ENCODE peak calls at places on chromosome 3, in ten cellular contexts. One of them, this sample, is unnamed. For H3K4me1 and H3K36me3, the result is how much of the 10 kb centered on the place peaks cover.

GRCh38 chr3:5126586-5126985 is 4.5 kb downstream of the ARL8B start:
- DNase-seq in left lung: no peak
- DNase-seq in IMR-90: peak
- DNase-seq in vagina: no peak
- DNase-seq in transverse colon: no peak
- DNase-seq in K562: no peak
- DNase-seq in right lobe of liver: no peak
- DNase-seq in Caco-2: no peak
- DNase-seq in ascending aorta: no peak
- DNase-seq in uterus: no peak
- DNase-seq in this sample: no peak

GRCh38 chr3:171994646-171995441 is 44.5 kb upstream of the FNDC3B start:
- DNase-seq in left lung: no peak
- DNase-seq in IMR-90: peak
- DNase-seq in vagina: no peak
- DNase-seq in transverse colon: no peak
- DNase-seq in K562: no peak
- DNase-seq in right lobe of liver: no peak
- DNase-seq in Caco-2: no peak
- DNase-seq in ascending aorta: no peak
- DNase-seq in uterus: no peak
- DNase-seq in this sample: no peak

GRCh38 chr3:39724233-39724846 is 85.1 kb upstream of the MYRIP start:
- DNase-seq in left lung: no peak
- DNase-seq in IMR-90: no peak
- DNase-seq in vagina: no peak
- DNase-seq in transverse colon: no peak
- DNase-seq in K562: no peak
- DNase-seq in right lobe of liver: no peak
- DNase-seq in Caco-2: no peak
- DNase-seq in ascending aorta: no peak
- DNase-seq in uterus: no peak
- DNase-seq in this sample: no peak

GRCh38 chr3:4939276-4939675 is 40.0 kb upstream of the BHLHE40 start:
- DNase-seq in left lung: no peak
- DNase-seq in IMR-90: peak
- DNase-seq in vagina: no peak
- DNase-seq in transverse colon: no peak
- DNase-seq in K562: no peak
- DNase-seq in right lobe of liver: no peak
- DNase-seq in Caco-2: no peak
- DNase-seq in ascending aorta: no peak
- DNase-seq in uterus: no peak
- DNase-seq in this sample: no peak

GRCh38 chr3:14520149-14520548 is 20.0 kb downstream of the GRIP2 start:
- DNase-seq in left lung: no peak
- DNase-seq in IMR-90: no peak
- DNase-seq in vagina: no peak
- DNase-seq in transverse colon: no peak
- DNase-seq in K562: peak
- DNase-seq in right lobe of liver: peak
- DNase-seq in Caco-2: peak
- DNase-seq in ascending aorta: no peak
- DNase-seq in uterus: no peak
- DNase-seq in this sample: peak

GRCh38 chr3:113054552-113054951 is 63.8 kb downstream of the GTPBP8 start:
- DNase-seq in left lung: no peak
- DNase-seq in IMR-90: peak
- DNase-seq in vagina: no peak
- DNase-seq in transverse colon: no peak
- DNase-seq in K562: no peak
- DNase-seq in right lobe of liver: no peak
- DNase-seq in Caco-2: no peak
- DNase-seq in ascending aorta: no peak
- DNase-seq in uterus: no peak
- DNase-seq in this sample: no peak

GRCh38 chr3:46936733-46937250 is 39.8 kb downstream of the CCDC12 start:
- DNase-seq in left lung: no peak
- DNase-seq in IMR-90: peak
- DNase-seq in vagina: no peak
- DNase-seq in transverse colon: peak
- DNase-seq in K562: no peak
- DNase-seq in right lobe of liver: no peak
- DNase-seq in Caco-2: no peak
- DNase-seq in ascending aorta: no peak
- DNase-seq in uterus: no peak
- DNase-seq in this sample: no peak

GRCh38 chr3:150107429-150108175 is 136.9 kb upstream of the PFN2 start:
- DNase-seq in left lung: no peak
- DNase-seq in IMR-90: no peak
- DNase-seq in vagina: no peak
- DNase-seq in transverse colon: no peak
- DNase-seq in K562: no peak
- DNase-seq in right lobe of liver: no peak
- DNase-seq in Caco-2: no peak
- DNase-seq in ascending aorta: no peak
- DNase-seq in uterus: no peak
- DNase-seq in this sample: no peak

GRCh38 chr3:131142580-131142979 is 115.9 kb downstream of the NEK11 start:
- DNase-seq in left lung: no peak
- DNase-seq in IMR-90: peak
- DNase-seq in vagina: no peak
- DNase-seq in transverse colon: no peak
- DNase-seq in K562: no peak
- DNase-seq in right lobe of liver: no peak
- DNase-seq in Caco-2: no peak
- DNase-seq in ascending aorta: no peak
- DNase-seq in uterus: no peak
- DNase-seq in this sample: no peak

GRCh38 chr3:66017084-66017990 is 21.4 kb downstream of the MAGI1 start:
- DNase-seq in left lung: no peak
- DNase-seq in IMR-90: no peak
- DNase-seq in vagina: no peak
- DNase-seq in transverse colon: no peak
- DNase-seq in K562: no peak
- DNase-seq in right lobe of liver: no peak
- DNase-seq in Caco-2: no peak
- DNase-seq in ascending aorta: no peak
- DNase-seq in uterus: no peak
- DNase-seq in this sample: no peak

DNA sequence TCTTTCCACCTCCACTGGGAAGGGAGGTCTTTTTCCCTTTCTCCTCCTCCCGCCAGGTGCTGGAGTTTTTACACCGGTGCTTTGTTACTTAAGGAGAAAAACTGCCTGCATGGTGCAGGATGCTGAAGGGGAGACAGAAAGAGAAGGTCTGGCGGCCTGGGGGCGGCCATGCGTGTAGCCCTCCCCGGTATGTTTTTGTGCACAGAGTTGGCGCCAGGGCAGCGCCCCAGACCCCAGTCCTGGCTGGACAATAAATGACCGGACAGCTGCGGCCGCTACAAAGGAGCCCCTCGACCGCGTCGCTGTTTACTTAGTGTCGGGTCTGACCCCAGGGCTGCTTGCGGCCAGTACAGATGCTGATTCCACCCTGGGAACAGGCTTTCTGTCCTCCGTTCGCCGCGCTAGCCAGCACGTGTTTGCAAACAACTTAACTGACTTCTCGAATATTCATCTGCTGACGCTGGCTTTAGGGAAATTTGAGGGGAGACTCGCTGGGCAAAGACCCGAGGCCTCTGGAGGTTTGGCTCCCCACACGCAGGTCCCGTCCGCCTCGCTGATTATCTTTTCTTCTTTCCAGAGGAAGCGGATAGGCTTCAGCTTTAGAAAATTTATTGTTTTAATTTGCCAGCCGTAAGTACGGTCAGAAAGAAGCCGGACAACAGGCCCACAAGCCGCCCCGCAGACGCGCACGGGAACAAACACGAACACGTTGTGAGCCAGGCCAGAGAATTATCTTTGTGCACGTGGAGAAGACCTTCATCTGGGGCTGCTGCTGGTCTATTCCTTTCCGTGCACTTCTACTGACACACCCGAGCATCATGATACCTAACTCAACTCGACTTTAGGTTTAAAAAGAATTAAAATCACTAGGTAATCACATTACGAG is 46.9 kb downstream of the ZIC4 start:
- DNase-seq in left lung: no peak
- DNase-seq in IMR-90: no peak
- DNase-seq in vagina: no peak
- DNase-seq in transverse colon: no peak
- DNase-seq in K562: no peak
- DNase-seq in right lobe of liver: no peak
- DNase-seq in Caco-2: no peak
- DNase-seq in ascending aorta: no peak
- DNase-seq in uterus: no peak
- DNase-seq in this sample: no peak
- H3K4me1 ChIP-seq in left lung: under half
- H3K4me1 ChIP-seq in IMR-90: under half
- H3K4me1 ChIP-seq in vagina: under half
- H3K4me1 ChIP-seq in transverse colon: under half
- H3K4me1 ChIP-seq in K562: under half
- H3K4me1 ChIP-seq in right lobe of liver: under half
- H3K4me1 ChIP-seq in Caco-2: under half
- H3K4me1 ChIP-seq in ascending aorta: under half
- H3K4me1 ChIP-seq in uterus: under half
- H3K4me1 ChIP-seq in this sample: under half

DNA sequence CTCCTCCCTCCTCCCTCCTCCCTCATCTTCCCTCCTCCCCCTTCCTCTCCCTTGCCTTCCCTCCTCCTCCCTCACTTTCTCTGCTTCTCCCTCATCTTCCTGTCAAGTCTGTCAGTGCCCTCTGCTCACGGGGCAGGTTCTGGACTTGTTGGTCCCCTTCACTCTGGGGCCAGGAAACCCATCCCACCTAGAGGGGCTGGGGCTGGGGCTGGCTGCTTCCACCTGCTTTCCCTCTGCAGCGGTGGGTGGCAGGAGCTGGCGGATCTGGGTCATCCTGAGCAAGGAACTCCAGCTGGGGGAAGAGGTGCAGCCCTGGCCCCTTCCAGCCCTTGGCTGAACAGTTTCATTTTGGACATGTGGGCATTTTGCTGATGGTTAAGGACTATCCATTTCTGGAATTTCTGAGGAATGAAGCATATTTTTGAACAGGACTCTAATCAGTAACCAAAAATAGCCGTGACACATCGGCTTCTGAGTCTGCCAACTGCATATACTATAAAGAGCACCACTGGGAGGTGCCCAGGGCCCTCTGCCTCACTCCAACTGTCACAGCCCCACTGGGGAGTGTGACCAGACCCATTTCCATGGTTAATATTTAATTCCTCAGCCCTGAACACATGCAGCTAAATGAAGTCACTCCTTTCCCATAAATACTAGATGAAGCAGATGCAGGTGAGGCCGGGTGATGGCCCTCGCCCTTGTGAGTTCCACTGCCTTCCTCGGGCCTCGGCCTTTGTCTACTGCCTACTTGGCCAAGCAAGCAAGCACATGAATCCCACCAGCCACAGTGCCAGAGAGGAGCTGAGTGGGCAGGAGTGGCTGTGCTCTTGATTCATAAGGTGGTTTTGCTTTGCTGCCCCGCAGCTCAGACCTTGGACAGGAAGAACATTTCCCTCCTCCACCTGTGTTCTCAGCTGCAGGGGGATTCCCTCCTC is 39.8 kb downstream of the CHDH start:
- DNase-seq in left lung: no peak
- DNase-seq in IMR-90: peak
- DNase-seq in vagina: no peak
- DNase-seq in transverse colon: peak
- DNase-seq in K562: no peak
- DNase-seq in right lobe of liver: no peak
- DNase-seq in Caco-2: no peak
- DNase-seq in ascending aorta: no peak
- DNase-seq in uterus: no peak
- DNase-seq in this sample: peak
- TF ChIP-seq CTCF in left lung: no peak
- TF ChIP-seq CTCF in IMR-90: peak
- TF ChIP-seq CTCF in vagina: no peak
- TF ChIP-seq CTCF in transverse colon: no peak
- TF ChIP-seq CTCF in K562: no peak
- TF ChIP-seq CTCF in right lobe of liver: no peak
- TF ChIP-seq CTCF in Caco-2: no peak
- TF ChIP-seq CTCF in ascending aorta: no peak
- TF ChIP-seq CTCF in uterus: no peak
- TF ChIP-seq CTCF in this sample: no peak

GRCh38 chr3:183446838-183447205 is 18.4 kb upstream of the MCF2L2 start:
- DNase-seq in left lung: no peak
- DNase-seq in IMR-90: no peak
- DNase-seq in vagina: no peak
- DNase-seq in transverse colon: no peak
- DNase-seq in K562: no peak
- DNase-seq in right lobe of liver: no peak
- DNase-seq in Caco-2: no peak
- DNase-seq in ascending aorta: no peak
- DNase-seq in uterus: no peak
- DNase-seq in this sample: no peak

GRCh38 chr3:183439510-183439909 is 11.1 kb upstream of the MCF2L2 start:
- DNase-seq in left lung: no peak
- DNase-seq in IMR-90: no peak
- DNase-seq in vagina: no peak
- DNase-seq in transverse colon: no peak
- DNase-seq in K562: no peak
- DNase-seq in right lobe of liver: no peak
- DNase-seq in Caco-2: no peak
- DNase-seq in ascending aorta: no peak
- DNase-seq in uterus: no peak
- DNase-seq in this sample: no peak

GRCh38 chr3:183443395-183444132 is 15.1 kb upstream of the MCF2L2 start:
- DNase-seq in left lung: no peak
- DNase-seq in IMR-90: no peak
- DNase-seq in vagina: no peak
- DNase-seq in transverse colon: no peak
- DNase-seq in K562: no peak
- DNase-seq in right lobe of liver: no peak
- DNase-seq in Caco-2: no peak
- DNase-seq in ascending aorta: no peak
- DNase-seq in uterus: no peak
- DNase-seq in this sample: no peak

GRCh38 chr3:183444748-183445147 is 16.3 kb upstream of the MCF2L2 start:
- DNase-seq in left lung: no peak
- DNase-seq in IMR-90: no peak
- DNase-seq in vagina: no peak
- DNase-seq in transverse colon: no peak
- DNase-seq in K562: no peak
- DNase-seq in right lobe of liver: no peak
- DNase-seq in Caco-2: no peak
- DNase-seq in ascending aorta: no peak
- DNase-seq in uterus: no peak
- DNase-seq in this sample: no peak

GRCh38 chr3:183442994-183443393 is 14.6 kb upstream of the MCF2L2 start:
- DNase-seq in left lung: no peak
- DNase-seq in IMR-90: no peak
- DNase-seq in vagina: no peak
- DNase-seq in transverse colon: no peak
- DNase-seq in K562: no peak
- DNase-seq in right lobe of liver: no peak
- DNase-seq in Caco-2: no peak
- DNase-seq in ascending aorta: no peak
- DNase-seq in uterus: no peak
- DNase-seq in this sample: no peak
- H3K36me3 ChIP-seq in left lung: under half
- H3K36me3 ChIP-seq in IMR-90: under half
- H3K36me3 ChIP-seq in vagina: under half
- H3K36me3 ChIP-seq in transverse colon: under half
- H3K36me3 ChIP-seq in K562: under half
- H3K36me3 ChIP-seq in right lobe of liver: under half
- H3K36me3 ChIP-seq in Caco-2: under half
- H3K36me3 ChIP-seq in ascending aorta: under half
- H3K36me3 ChIP-seq in uterus: under half
- H3K36me3 ChIP-seq in this sample: under half

GRCh38 chr3:191963182-191963581 is 502.2 kb downstream of the PYDC2 start:
- DNase-seq in left lung: no peak
- DNase-seq in IMR-90: no peak
- DNase-seq in vagina: no peak
- DNase-seq in transverse colon: no peak
- DNase-seq in K562: no peak
- DNase-seq in right lobe of liver: no peak
- DNase-seq in Caco-2: no peak
- DNase-seq in ascending aorta: no peak
- DNase-seq in uterus: no peak
- DNase-seq in this sample: no peak
- H3K4me1 ChIP-seq in left lung: under half
- H3K4me1 ChIP-seq in IMR-90: under half
- H3K4me1 ChIP-seq in vagina: under half
- H3K4me1 ChIP-seq in transverse colon: under half
- H3K4me1 ChIP-seq in K562: under half
- H3K4me1 ChIP-seq in right lobe of liver: under half
- H3K4me1 ChIP-seq in Caco-2: under half
- H3K4me1 ChIP-seq in ascending aorta: under half
- H3K4me1 ChIP-seq in uterus: under half
- H3K4me1 ChIP-seq in this sample: under half